ENCODE peak calls at places on chromosomes 12 and 14, in nine cellular contexts. V is GOT3; O is cardiac muscle cell; N is EL; Q is anterior cingulate cortex; F is CD4-positive, CD25-positive, alpha-beta regulatory T cell; S is upper lobe of left lung; T is tibial nerve; Z is NCI-H1417. R is an unnamed sample.

GRCh38 chr14:99731536-99732435 is 47.7 kb downstream of the CYP46A1 start:
- DNase-seq in V (no peak), O (no peak), N (peak), Q (no peak), F (no peak), S (peak), T (peak), Z (no peak), R (peak)

GRCh38 chr12:62631531-62632520 is 165.2 kb downstream of the MON2 start:
- DNase-seq in V (peak), O (peak), N (peak), Q (no peak), F (peak), S (peak), T (peak), Z (peak), R (no peak)

GRCh38 chr12:109098671-109099070 is 1.3 kb downstream of the UNG start:
- DNase-seq in V (no peak), O (no peak), N (no peak), Q (no peak), F (no peak), S (no peak), T (no peak), Z (peak), R (no peak)

GRCh38 chr12:92107621-92108131 is 38.0 kb downstream of the BTG1 start:
- DNase-seq in V (no peak), O (no peak), N (no peak), Q (no peak), F (no peak), S (no peak), T (no peak), Z (peak), R (peak)

GRCh38 chr14:99229654-99230215 is 42.3 kb downstream of the BCL11B start:
- DNase-seq in V (no peak), O (no peak), N (no peak), Q (no peak), F (peak), S (no peak), T (no peak), Z (peak), R (no peak)

GRCh38 chr12:46770501-46771183 is 55.2 kb downstream of the SLC38A4 start:
- DNase-seq in V (no peak), O (peak), N (peak), Q (no peak), F (no peak), S (no peak), T (no peak), Z (peak), R (no peak)

GRCh38 chr14:106277503-106277902 is 751.1 kb downstream of the TMEM121 start:
- DNase-seq in V (no peak), O (no peak), N (no peak), Q (no peak), F (no peak), S (no peak), T (no peak), Z (no peak), R (peak)

GRCh38 chr12:94793191-94793595 is 142.8 kb upstream of the TMCC3 start:
- DNase-seq in V (no peak), O (peak), N (peak), Q (no peak), F (peak), S (no peak), T (no peak), Z (no peak), R (peak)

GRCh38 chr14:69750495-69750894 is 16.4 kb upstream of the SRSF5 start:
- DNase-seq in V (no peak), O (no peak), N (no peak), Q (no peak), F (no peak), S (no peak), T (no peak), Z (no peak), R (no peak)

GRCh38 chr14:84988391-84988790 is 541.6 kb upstream of the FLRT2 start:
- DNase-seq in V (no peak), O (no peak), N (no peak), Q (no peak), F (no peak), S (no peak), T (no peak), Z (no peak), R (no peak)

GRCh38 chr12:21697829-21698630 is 40.4 kb upstream of the LDHB start:
- DNase-seq in V (no peak), O (peak), N (peak), Q (no peak), F (peak), S (no peak), T (no peak), Z (peak), R (no peak)

GRCh38 chr12:6961278-6961694 is 9.2 kb downstream of the PHB2 start:
- DNase-seq in V (peak), O (peak), N (peak), Q (no peak), F (peak), S (peak), T (no peak), Z (peak), R (peak)

GRCh38 chr14:75969126-75969525 is 12.7 kb downstream of the TGFB3 start:
- DNase-seq in V (no peak), O (no peak), N (no peak), Q (no peak), F (no peak), S (no peak), T (no peak), Z (no peak), R (no peak)

GRCh38 chr14:75283162-75283883 is 4.7 kb downstream of the FOS start:
- DNase-seq in V (no peak), O (peak), N (no peak), Q (no peak), F (no peak), S (peak), T (no peak), Z (no peak), R (no peak)

GRCh38 chr12:26845057-26845666 is 12.2 kb upstream of the ITPR2 start:
- DNase-seq in V (peak), O (peak), N (peak), Q (no peak), F (no peak), S (peak), T (peak), Z (peak), R (peak)

GRCh38 chr14:51354846-51355245 is 114.8 kb downstream of the TMX1 start:
- DNase-seq in V (no peak), O (no peak), N (no peak), Q (no peak), F (no peak), S (no peak), T (no peak), Z (no peak), R (no peak)

GRCh38 chr12:68611094-68611818 is 557 bp downstream of the RAP1B start:
- DNase-seq in V (no peak), O (peak), N (peak), Q (peak), F (peak), S (peak), T (peak), Z (peak), R (peak)

GRCh38 chr14:101359221-101360044 is 201.9 kb upstream of the DIO3 start:
- DNase-seq in V (no peak), O (no peak), N (no peak), Q (no peak), F (no peak), S (no peak), T (peak), Z (no peak), R (no peak)

GRCh38 chr12:132445884-132446471 is 44.0 kb upstream of the FBRSL1 start:
- DNase-seq in V (no peak), O (peak), N (no peak), Q (no peak), F (peak), S (peak), T (no peak), Z (peak), R (no peak)

R was measured in HAP-1.